ENCODE peak calls at places on chromosome X, in eight cellular contexts. I, H, E, L, G, U, F and N are unnamed samples.

GRCh38 chrX:9597361-9598035 is 132.6 kb downstream of the TBL1X start:
- DNase-seq in I (no peak), H (no peak), E (no peak), L (no peak), G (no peak), U (no peak), F (no peak), N (no peak)

GRCh38 chrX:538311-538710 is 92.3 kb upstream of the SHOX start:
- DNase-seq in I (no peak), H (no peak), E (no peak), L (no peak), G (no peak), U (no peak), F (no peak), N (no peak)

GRCh38 chrX:85108165-85108564 is 104.5 kb downstream of the APOOL start:
- DNase-seq in I (no peak), H (no peak), E (no peak), L (no peak), G (no peak), U (no peak), F (peak; percentile 27), N (no peak)

GRCh38 chrX:132908891-132909290 is 49.5 kb downstream of the HS6ST2 start:
- DNase-seq in I (peak; percentile 2), H (no peak), E (no peak), L (no peak), G (no peak), U (no peak), F (no peak), N (no peak)

GRCh38 chrX:25144043-25144940 is 128.5 kb upstream of the ARX start:
- DNase-seq in I (peak; percentile 36), H (peak; percentile 63), E (peak; percentile 8), L (peak; percentile 22), G (no peak), U (no peak), F (peak; percentile 15), N (no peak)

GRCh38 chrX:97332963-97333362 is 449.3 kb downstream of the RPA4 start:
- DNase-seq in I (peak; percentile 27), H (no peak), E (no peak), L (no peak), G (no peak), U (no peak), F (no peak), N (no peak)

GRCh38 chrX:133970021-133970550 is 15.3 kb downstream of the GPC3 start:
- DNase-seq in I (no peak), H (no peak), E (no peak), L (no peak), G (no peak), U (no peak), F (no peak), N (no peak)

GRCh38 chrX:80174925-80175574 is 160.5 kb downstream of the TBX22 start:
- DNase-seq in I (no peak), H (no peak), E (no peak), L (no peak), G (no peak), U (no peak), F (no peak), N (no peak)

GRCh38 chrX:124829930-124830329 is 483.6 kb downstream of the SH2D1A start:
- DNase-seq in I (no peak), H (no peak), E (no peak), L (no peak), G (no peak), U (no peak), F (no peak), N (no peak)

GRCh38 chrX:24340501-24340900 is 19.9 kb upstream of the SUPT20HL1 start:
- DNase-seq in I (no peak), H (no peak), E (no peak), L (no peak), G (no peak), U (no peak), F (no peak), N (no peak)

GRCh38 chrX:41412261-41413167 is 34.6 kb upstream of the NYX start:
- DNase-seq in I (no peak), H (no peak), E (no peak), L (no peak), G (no peak), U (no peak), F (no peak), N (no peak)

GRCh38 chrX:19638968-19639539 is 123.7 kb upstream of the MAP3K15 start:
- DNase-seq in I (no peak), H (no peak), E (no peak), L (no peak), G (no peak), U (no peak), F (no peak), N (no peak)

GRCh38 chrX:129549124-129549523 is 9.1 kb downstream of the OCRL start:
- DNase-seq in I (no peak), H (no peak), E (no peak), L (no peak), G (no peak), U (no peak), F (no peak), N (no peak)